ENCODE peak calls at places on chromosomes 11 and 22, in six cellular contexts. One of them, this sample, is unnamed.

GRCh38 chr11:47991894-47992293 is 11.5 kb downstream of the PTPRJ start:
- DNase-seq in stimulated activated naive CD4-positive, alpha-beta T cell treated with Interleukin-2 at 50 U/mL for 16 hours: no peak
- DNase-seq in AG09319: no peak
- DNase-seq in activated CD8-positive, alpha-beta memory T cell treated with anti-CD3 and anti-CD28 coated beads, Interleukin-2, amount 50 U/mL, for 4 hours: no peak
- DNase-seq in body of pancreas: no peak
- DNase-seq in MCF 10A: no peak
- DNase-seq in this sample: no peak

GRCh38 chr22:42062506-42063190 is 8.0 kb downstream of the NAGA start:
- DNase-seq in stimulated activated naive CD4-positive, alpha-beta T cell treated with Interleukin-2 at 50 U/mL for 16 hours: no peak
- DNase-seq in AG09319: no peak
- DNase-seq in activated CD8-positive, alpha-beta memory T cell treated with anti-CD3 and anti-CD28 coated beads, Interleukin-2, amount 50 U/mL, for 4 hours: no peak
- DNase-seq in body of pancreas: no peak
- DNase-seq in MCF 10A: no peak
- DNase-seq in this sample: no peak

GRCh38 chr22:40867109-40867508 is 5.2 kb upstream of the DNAJB7 start:
- DNase-seq in stimulated activated naive CD4-positive, alpha-beta T cell treated with Interleukin-2 at 50 U/mL for 16 hours: no peak
- DNase-seq in AG09319: no peak
- DNase-seq in activated CD8-positive, alpha-beta memory T cell treated with anti-CD3 and anti-CD28 coated beads, Interleukin-2, amount 50 U/mL, for 4 hours: no peak
- DNase-seq in body of pancreas: no peak
- DNase-seq in MCF 10A: no peak
- DNase-seq in this sample: no peak

GRCh38 chr22:43467171-43467570 is 55.4 kb downstream of the MPPED1 start:
- DNase-seq in stimulated activated naive CD4-positive, alpha-beta T cell treated with Interleukin-2 at 50 U/mL for 16 hours: no peak
- DNase-seq in AG09319: no peak
- DNase-seq in activated CD8-positive, alpha-beta memory T cell treated with anti-CD3 and anti-CD28 coated beads, Interleukin-2, amount 50 U/mL, for 4 hours: no peak
- DNase-seq in body of pancreas: no peak
- DNase-seq in MCF 10A: no peak
- DNase-seq in this sample: no peak

GRCh38 chr11:44564198-44564597 is 1.3 kb upstream of the CD82 start:
- DNase-seq in stimulated activated naive CD4-positive, alpha-beta T cell treated with Interleukin-2 at 50 U/mL for 16 hours: no peak
- DNase-seq in AG09319: no peak
- DNase-seq in activated CD8-positive, alpha-beta memory T cell treated with anti-CD3 and anti-CD28 coated beads, Interleukin-2, amount 50 U/mL, for 4 hours: no peak
- DNase-seq in body of pancreas: peak
- DNase-seq in MCF 10A: peak
- DNase-seq in this sample: peak

GRCh38 chr11:105357146-105357545 is 217.6 kb upstream of the CARD18 start:
- DNase-seq in stimulated activated naive CD4-positive, alpha-beta T cell treated with Interleukin-2 at 50 U/mL for 16 hours: no peak
- DNase-seq in AG09319: no peak
- DNase-seq in activated CD8-positive, alpha-beta memory T cell treated with anti-CD3 and anti-CD28 coated beads, Interleukin-2, amount 50 U/mL, for 4 hours: no peak
- DNase-seq in body of pancreas: no peak
- DNase-seq in MCF 10A: no peak
- DNase-seq in this sample: no peak

GRCh38 chr11:9095421-9095820 is 4.0 kb upstream of the SCUBE2 start:
- DNase-seq in stimulated activated naive CD4-positive, alpha-beta T cell treated with Interleukin-2 at 50 U/mL for 16 hours: no peak
- DNase-seq in AG09319: no peak
- DNase-seq in activated CD8-positive, alpha-beta memory T cell treated with anti-CD3 and anti-CD28 coated beads, Interleukin-2, amount 50 U/mL, for 4 hours: no peak
- DNase-seq in body of pancreas: no peak
- DNase-seq in MCF 10A: no peak
- DNase-seq in this sample: no peak

GRCh38 chr11:11263238-11264030 is 89.6 kb downstream of the CSNK2A3 start:
- DNase-seq in stimulated activated naive CD4-positive, alpha-beta T cell treated with Interleukin-2 at 50 U/mL for 16 hours: no peak
- DNase-seq in AG09319: no peak
- DNase-seq in activated CD8-positive, alpha-beta memory T cell treated with anti-CD3 and anti-CD28 coated beads, Interleukin-2, amount 50 U/mL, for 4 hours: no peak
- DNase-seq in body of pancreas: no peak
- DNase-seq in MCF 10A: peak
- DNase-seq in this sample: no peak

GRCh38 chr22:26751217-26751616 is 93.8 kb downstream of the MIAT start:
- DNase-seq in stimulated activated naive CD4-positive, alpha-beta T cell treated with Interleukin-2 at 50 U/mL for 16 hours: no peak
- DNase-seq in AG09319: no peak
- DNase-seq in activated CD8-positive, alpha-beta memory T cell treated with anti-CD3 and anti-CD28 coated beads, Interleukin-2, amount 50 U/mL, for 4 hours: no peak
- DNase-seq in body of pancreas: no peak
- DNase-seq in MCF 10A: no peak
- DNase-seq in this sample: no peak

GRCh38 chr11:69499946-69500284 is 18.5 kb downstream of the LINC01488 start:
- DNase-seq in stimulated activated naive CD4-positive, alpha-beta T cell treated with Interleukin-2 at 50 U/mL for 16 hours: no peak
- DNase-seq in AG09319: no peak
- DNase-seq in activated CD8-positive, alpha-beta memory T cell treated with anti-CD3 and anti-CD28 coated beads, Interleukin-2, amount 50 U/mL, for 4 hours: no peak
- DNase-seq in body of pancreas: peak
- DNase-seq in MCF 10A: no peak
- DNase-seq in this sample: no peak

GRCh38 chr11:37474889-37475288 is 876.9 kb upstream of the RAG2 start:
- DNase-seq in stimulated activated naive CD4-positive, alpha-beta T cell treated with Interleukin-2 at 50 U/mL for 16 hours: no peak
- DNase-seq in AG09319: no peak
- DNase-seq in activated CD8-positive, alpha-beta memory T cell treated with anti-CD3 and anti-CD28 coated beads, Interleukin-2, amount 50 U/mL, for 4 hours: no peak
- DNase-seq in body of pancreas: no peak
- DNase-seq in MCF 10A: no peak
- DNase-seq in this sample: no peak

GRCh38 chr11:69867076-69868002 is 48.1 kb upstream of the FGF3 start:
- DNase-seq in stimulated activated naive CD4-positive, alpha-beta T cell treated with Interleukin-2 at 50 U/mL for 16 hours: no peak
- DNase-seq in AG09319: no peak
- DNase-seq in activated CD8-positive, alpha-beta memory T cell treated with anti-CD3 and anti-CD28 coated beads, Interleukin-2, amount 50 U/mL, for 4 hours: no peak
- DNase-seq in body of pancreas: peak
- DNase-seq in MCF 10A: peak
- DNase-seq in this sample: peak

GRCh38 chr22:41910050-41910598 is 4.8 kb downstream of the SHISA8 start:
- DNase-seq in stimulated activated naive CD4-positive, alpha-beta T cell treated with Interleukin-2 at 50 U/mL for 16 hours: no peak
- DNase-seq in AG09319: no peak
- DNase-seq in activated CD8-positive, alpha-beta memory T cell treated with anti-CD3 and anti-CD28 coated beads, Interleukin-2, amount 50 U/mL, for 4 hours: no peak
- DNase-seq in body of pancreas: peak
- DNase-seq in MCF 10A: no peak
- DNase-seq in this sample: no peak

GRCh38 chr11:6531267-6531752 is 34.2 kb downstream of the DNHD1 start:
- DNase-seq in stimulated activated naive CD4-positive, alpha-beta T cell treated with Interleukin-2 at 50 U/mL for 16 hours: no peak
- DNase-seq in AG09319: peak
- DNase-seq in activated CD8-positive, alpha-beta memory T cell treated with anti-CD3 and anti-CD28 coated beads, Interleukin-2, amount 50 U/mL, for 4 hours: no peak
- DNase-seq in body of pancreas: no peak
- DNase-seq in MCF 10A: peak
- DNase-seq in this sample: peak